ENCODE peak calls at places on chromosome 15, in eight cellular contexts. One of them, this sample, is unnamed.

GRCh38 chr15:66848666-66849392 is 146.8 kb downstream of the SMAD6 start:
- DNase-seq in GM23248: no peak
- DNase-seq in fibroblast of the conjunctiva: no peak
- DNase-seq in stimulated activated CD8-positive, alpha-beta memory T cell treated with anti-CD3 and anti-CD28 coated beads, Interleukin-15, amount 100 ng/mL, for 4 hours: no peak
- DNase-seq in HTR-8/SVneo: no peak
- DNase-seq in A172: no peak
- DNase-seq in T-cell: no peak
- DNase-seq in stimulated activated effector memory CD8-positive, alpha-beta T cell treated with anti-CD3 and anti-CD28 coated beads, Interleukin-12 subunit alpha, Interleukin-12 subunit beta, amount 100 ng/mL, for 72 hours: no peak
- DNase-seq in this sample: no peak

GRCh38 chr15:63156708-63157065 is 590 bp downstream of the RPS27L start:
- DNase-seq in GM23248: peak; percentile 72
- DNase-seq in fibroblast of the conjunctiva: no peak
- DNase-seq in stimulated activated CD8-positive, alpha-beta memory T cell treated with anti-CD3 and anti-CD28 coated beads, Interleukin-15, amount 100 ng/mL, for 4 hours: no peak
- DNase-seq in HTR-8/SVneo: no peak
- DNase-seq in A172: peak; percentile 49
- DNase-seq in T-cell: no peak
- DNase-seq in stimulated activated effector memory CD8-positive, alpha-beta T cell treated with anti-CD3 and anti-CD28 coated beads, Interleukin-12 subunit alpha, Interleukin-12 subunit beta, amount 100 ng/mL, for 72 hours: no peak
- DNase-seq in this sample: no peak

GRCh38 chr15:72961326-72961725 is 90.9 kb upstream of the NEO1 start:
- DNase-seq in GM23248: no peak
- DNase-seq in fibroblast of the conjunctiva: no peak
- DNase-seq in stimulated activated CD8-positive, alpha-beta memory T cell treated with anti-CD3 and anti-CD28 coated beads, Interleukin-15, amount 100 ng/mL, for 4 hours: no peak
- DNase-seq in HTR-8/SVneo: no peak
- DNase-seq in A172: no peak
- DNase-seq in T-cell: no peak
- DNase-seq in stimulated activated effector memory CD8-positive, alpha-beta T cell treated with anti-CD3 and anti-CD28 coated beads, Interleukin-12 subunit alpha, Interleukin-12 subunit beta, amount 100 ng/mL, for 72 hours: no peak
- DNase-seq in this sample: no peak

GRCh38 chr15:83106994-83107840 is at the start of gene TM6SF1:
- DNase-seq in GM23248: peak; percentile 21
- DNase-seq in fibroblast of the conjunctiva: no peak
- DNase-seq in stimulated activated CD8-positive, alpha-beta memory T cell treated with anti-CD3 and anti-CD28 coated beads, Interleukin-15, amount 100 ng/mL, for 4 hours: no peak
- DNase-seq in HTR-8/SVneo: peak; percentile 24
- DNase-seq in A172: no peak
- DNase-seq in T-cell: no peak
- DNase-seq in stimulated activated effector memory CD8-positive, alpha-beta T cell treated with anti-CD3 and anti-CD28 coated beads, Interleukin-12 subunit alpha, Interleukin-12 subunit beta, amount 100 ng/mL, for 72 hours: peak; percentile 55
- DNase-seq in this sample: no peak

GRCh38 chr15:62125763-62126162 is 39.3 kb downstream of the C2CD4B start:
- DNase-seq in GM23248: peak; percentile 58
- DNase-seq in fibroblast of the conjunctiva: peak; percentile 18
- DNase-seq in stimulated activated CD8-positive, alpha-beta memory T cell treated with anti-CD3 and anti-CD28 coated beads, Interleukin-15, amount 100 ng/mL, for 4 hours: no peak
- DNase-seq in HTR-8/SVneo: no peak
- DNase-seq in A172: peak; percentile 47
- DNase-seq in T-cell: no peak
- DNase-seq in stimulated activated effector memory CD8-positive, alpha-beta T cell treated with anti-CD3 and anti-CD28 coated beads, Interleukin-12 subunit alpha, Interleukin-12 subunit beta, amount 100 ng/mL, for 72 hours: no peak
- DNase-seq in this sample: no peak

GRCh38 chr15:68599153-68599545 is 20.4 kb downstream of the CORO2B start:
- DNase-seq in GM23248: no peak
- DNase-seq in fibroblast of the conjunctiva: no peak
- DNase-seq in stimulated activated CD8-positive, alpha-beta memory T cell treated with anti-CD3 and anti-CD28 coated beads, Interleukin-15, amount 100 ng/mL, for 4 hours: no peak
- DNase-seq in HTR-8/SVneo: no peak
- DNase-seq in A172: no peak
- DNase-seq in T-cell: no peak
- DNase-seq in stimulated activated effector memory CD8-positive, alpha-beta T cell treated with anti-CD3 and anti-CD28 coated beads, Interleukin-12 subunit alpha, Interleukin-12 subunit beta, amount 100 ng/mL, for 72 hours: no peak
- DNase-seq in this sample: no peak

GRCh38 chr15:49832421-49832980 is 211.7 kb downstream of the DTWD1 start:
- DNase-seq in GM23248: peak; percentile 8
- DNase-seq in fibroblast of the conjunctiva: no peak
- DNase-seq in stimulated activated CD8-positive, alpha-beta memory T cell treated with anti-CD3 and anti-CD28 coated beads, Interleukin-15, amount 100 ng/mL, for 4 hours: no peak
- DNase-seq in HTR-8/SVneo: no peak
- DNase-seq in A172: peak; percentile 13
- DNase-seq in T-cell: no peak
- DNase-seq in stimulated activated effector memory CD8-positive, alpha-beta T cell treated with anti-CD3 and anti-CD28 coated beads, Interleukin-12 subunit alpha, Interleukin-12 subunit beta, amount 100 ng/mL, for 72 hours: no peak
- DNase-seq in this sample: no peak

GRCh38 chr15:73647259-73648026 is 14.3 kb upstream of the NPTN start:
- DNase-seq in GM23248: peak; percentile 32
- DNase-seq in fibroblast of the conjunctiva: no peak
- DNase-seq in stimulated activated CD8-positive, alpha-beta memory T cell treated with anti-CD3 and anti-CD28 coated beads, Interleukin-15, amount 100 ng/mL, for 4 hours: no peak
- DNase-seq in HTR-8/SVneo: no peak
- DNase-seq in A172: no peak
- DNase-seq in T-cell: no peak
- DNase-seq in stimulated activated effector memory CD8-positive, alpha-beta T cell treated with anti-CD3 and anti-CD28 coated beads, Interleukin-12 subunit alpha, Interleukin-12 subunit beta, amount 100 ng/mL, for 72 hours: no peak
- DNase-seq in this sample: no peak

GRCh38 chr15:45539680-45540079 is 17.1 kb upstream of the SLC30A4 start:
- DNase-seq in GM23248: no peak
- DNase-seq in fibroblast of the conjunctiva: no peak
- DNase-seq in stimulated activated CD8-positive, alpha-beta memory T cell treated with anti-CD3 and anti-CD28 coated beads, Interleukin-15, amount 100 ng/mL, for 4 hours: no peak
- DNase-seq in HTR-8/SVneo: no peak
- DNase-seq in A172: no peak
- DNase-seq in T-cell: no peak
- DNase-seq in stimulated activated effector memory CD8-positive, alpha-beta T cell treated with anti-CD3 and anti-CD28 coated beads, Interleukin-12 subunit alpha, Interleukin-12 subunit beta, amount 100 ng/mL, for 72 hours: no peak
- DNase-seq in this sample: no peak

This sample was measured in COLO829.